ENCODE peak calls at places on chromosomes 16 and 17, in nine cellular contexts. K, F, S, G, Y, Z, U, N and I are unnamed samples.

GRCh38 chr17:1216209-1216937 is 36.6 kb upstream of the ABR start:
- DNase-seq in S (no peak), F (no peak), K (no peak), Z (peak; percentile 54), Y (no peak), G (no peak), N (no peak), U (no peak), I (no peak)

GRCh38 chr17:71085238-71086033 is 916.1 kb downstream of the KCNJ2 start:
- DNase-seq in F (no peak), N (peak; percentile 26), S (no peak), G (no peak), U (no peak), K (no peak), Y (no peak), Z (no peak), I (no peak)

GRCh38 chr17:7419833-7420610 is at the start of gene SPEM1:
- DNase-seq in N (no peak), S (no peak), Y (no peak), U (no peak), K (no peak), Z (no peak), G (no peak), F (no peak), I (no peak)

GRCh38 chr16:47970291-47970931 is 185.4 kb downstream of the ABCC12 start:
- DNase-seq in G (no peak), K (no peak), Y (no peak), U (peak; percentile 18), S (no peak), Z (no peak), F (no peak), N (peak; percentile 45), I (peak; percentile 10)

GRCh38 chr16:79874391-79874790 is 273.9 kb upstream of the MAF start:
- DNase-seq in N (no peak), Z (no peak), S (no peak), K (no peak), G (no peak), F (no peak), U (peak; percentile 29), Y (no peak), I (no peak)

GRCh38 chr17:60075981-60076380 is 2.7 kb downstream of the HEATR6 start:
- DNase-seq in F (no peak), N (no peak), U (no peak), K (no peak), G (no peak), Y (no peak), S (no peak), Z (no peak), I (no peak)

GRCh38 chr16:57470683-57471082 is 8.2 kb downstream of the POLR2C start:
- DNase-seq in Y (no peak), N (no peak), K (no peak), S (no peak), F (no peak), Z (no peak), U (no peak), G (no peak), I (no peak)

GRCh38 chr17:74457146-74457819 is 9.2 kb upstream of the CD300A start:
- DNase-seq in U (no peak), S (peak; percentile 87), F (peak; percentile 68), Y (peak; percentile 69), K (peak; percentile 59), Z (peak; percentile 81), G (peak; percentile 64), N (peak; percentile 74), I (no peak)

GRCh38 chr16:87740909-87741424 is 24.8 kb downstream of the KLHDC4 start:
- DNase-seq in K (peak; percentile 70), U (no peak), Y (no peak), G (no peak), Z (no peak), F (no peak), N (no peak), S (peak; percentile 17), I (no peak)

GRCh38 chr16:35391328-35391727 is 1931.9 kb downstream of the TP53TG3F start:
- DNase-seq in N (peak; percentile 40), G (peak; percentile 14), Y (peak; percentile 56), K (peak; percentile 7), F (no peak), U (no peak), Z (no peak), S (peak; percentile 4), I (no peak)

GRCh38 chr17:38465420-38466345 is 37.4 kb downstream of the ARHGAP23 start:
- DNase-seq in K (no peak), N (no peak), F (no peak), Z (peak; percentile 34), G (no peak), U (no peak), S (peak; percentile 68), Y (no peak), I (no peak)

GRCh38 chr17:49996495-49997255 is 1.7 kb upstream of the DLX3 start:
- DNase-seq in G (peak; percentile 64), F (peak; percentile 42), U (no peak), Y (peak; percentile 32), S (no peak), Z (peak; percentile 79), K (no peak), N (peak; percentile 69), I (no peak)

GRCh38 chr16:2485811-2486507 is 11.0 kb downstream of the TBC1D24 start:
- DNase-seq in S (peak; percentile 55), U (no peak), K (no peak), N (no peak), F (no peak), Z (no peak), Y (no peak), G (no peak), I (no peak)

GRCh38 chr17:70137451-70138230 is 31.7 kb upstream of the KCNJ2 start:
- DNase-seq in S (peak; percentile 40), Z (peak; percentile 74), F (no peak), N (no peak), Y (no peak), G (peak; percentile 1), K (peak; percentile 42), U (peak; percentile 51), I (peak; percentile 89)

GRCh38 chr17:4272213-4272975 is 8.6 kb upstream of the ANKFY1 start:
- DNase-seq in F (no peak), U (no peak), N (no peak), S (no peak), Z (no peak), Y (no peak), G (no peak), K (peak; percentile 20), I (no peak)

GRCh38 chr17:38404174-38404943 is 23.9 kb upstream of the ARHGAP23 start:
- DNase-seq in Y (no peak), Z (no peak), S (no peak), G (no peak), U (no peak), N (no peak), F (no peak), K (no peak), I (no peak)

GRCh38 chr17:20008242-20009051 is 712 bp upstream of the SPECC1 start:
- DNase-seq in Z (peak; percentile 46), Y (no peak), N (no peak), U (no peak), G (peak; percentile 19), K (no peak), F (no peak), S (peak; percentile 47), I (no peak)

GRCh38 chr16:21336231-21336630 is 58.1 kb upstream of the CRYM start:
- DNase-seq in N (no peak), F (no peak), U (no peak), G (no peak), S (no peak), Y (no peak), K (no peak), Z (no peak), I (no peak)

GRCh38 chr17:77738666-77739531 is 219.6 kb upstream of the TNRC6C start:
- DNase-seq in U (no peak), F (no peak), Z (no peak), N (peak; percentile 16), Y (no peak), S (no peak), G (no peak), K (no peak), I (no peak)

GRCh38 chr16:55479560-55480197 is 681 bp downstream of the MMP2 start:
- DNase-seq in S (no peak), G (no peak), Z (no peak), U (no peak), F (no peak), N (no peak), K (no peak), Y (no peak), I (no peak)

GRCh38 chr17:14827394-14827793 is 437.7 kb downstream of the PMP22 start:
- DNase-seq in Z (no peak), N (no peak), S (no peak), U (no peak), Y (no peak), K (no peak), G (no peak), F (no peak), I (no peak)

GRCh38 chr16:85888405-85889331 is 10.3 kb upstream of the IRF8 start:
- DNase-seq in U (peak; percentile 70), Y (no peak), F (no peak), K (no peak), Z (peak; percentile 80), G (no peak), N (peak; percentile 63), S (no peak), I (no peak)

GRCh38 chr17:68133370-68134045 is 98.0 kb downstream of the KPNA2 start:
- DNase-seq in S (peak; percentile 17), K (no peak), G (no peak), N (no peak), U (no peak), F (no peak), Y (no peak), Z (no peak), I (no peak)

GRCh38 chr17:81831957-81832607 is 1.0 kb downstream of the MCRIP1 start:
- DNase-seq in Y (no peak), U (no peak), Z (no peak), F (peak; percentile 34), K (no peak), G (peak; percentile 20), S (no peak), N (peak; percentile 34), I (no peak)

GRCh38 chr16:70777973-70778406 is 23.0 kb downstream of the VAC14 start:
- DNase-seq in F (no peak), N (no peak), U (no peak), Y (no peak), Z (no peak), K (no peak), S (no peak), G (no peak), I (no peak)

GRCh38 chr17:65750166-65750565 is 188.7 kb upstream of the AXIN2 start:
- DNase-seq in Y (no peak), K (no peak), N (no peak), F (no peak), Z (no peak), G (no peak), S (no peak), U (no peak), I (no peak)

GRCh38 chr17:83119987-83120864 is 40.8 kb downstream of the METRNL start:
- DNase-seq in S (peak; percentile 55), N (peak; percentile 97), Y (no peak), K (no peak), F (no peak), G (no peak), U (no peak), Z (peak; percentile 86), I (no peak)

GRCh38 chr17:16873654-16874035 is 98.3 kb downstream of the TNFRSF13B start:
- DNase-seq in F (no peak), Z (no peak), U (no peak), K (no peak), N (no peak), S (no peak), Y (no peak), G (no peak), I (no peak)